ENCODE peak calls at places on chromosomes 1 and 21, in five cellular contexts. M is suprapubic skin; O is GM23338; H is SJCRH30; D is CD4-positive, alpha-beta memory T cell. U is an unnamed sample.

GRCh38 chr1:150619576-150620509 is 9.6 kb downstream of the ENSA start:
- DNase-seq in O (no peak), D (no peak), H (no peak), M (no peak), U (no peak)

GRCh38 chr1:146039844-146040194 is 18.3 kb upstream of the HJV start:
- DNase-seq in H (no peak), O (peak; percentile 34), M (no peak), D (no peak), U (no peak)

GRCh38 chr1:236123563-236123962 is 18.8 kb upstream of the GPR137B start:
- DNase-seq in D (no peak), H (no peak), M (no peak), O (no peak), U (no peak)

GRCh38 chr1:29975036-29975694 is 738.8 kb downstream of the PTPRU start:
- DNase-seq in O (peak; percentile 75), D (no peak), H (peak; percentile 34), M (no peak), U (no peak)

GRCh38 chr1:204102719-204103118 is 29.8 kb downstream of the SOX13 start:
- DNase-seq in M (no peak), H (no peak), O (no peak), D (no peak), U (no peak)

GRCh38 chr21:43196789-43197188 is 28.0 kb downstream of the CRYAA start:
- DNase-seq in O (no peak), M (peak; percentile 65), D (no peak), H (no peak), U (no peak)

GRCh38 chr1:113984710-113985109 is 5.4 kb downstream of the OLFML3 start:
- DNase-seq in O (no peak), M (no peak), H (peak; percentile 82), D (no peak), U (no peak)

GRCh38 chr21:46322351-46323226 is 1.1 kb downstream of the C21orf58 start:
- DNase-seq in M (no peak), O (peak; percentile 45), H (no peak), D (peak; percentile 5), U (no peak)

GRCh38 chr1:231750818-231751623 is 124.4 kb downstream of the DISC1 start:
- DNase-seq in M (no peak), H (no peak), O (no peak), D (no peak), U (no peak)

GRCh38 chr1:234544094-234544579 is 65.2 kb upstream of the TARBP1 start:
- DNase-seq in M (peak; percentile 84), H (peak; percentile 61), D (peak; percentile 15), O (no peak), U (no peak)
- H3K27ac ChIP-seq in M (peak overlapping the region; percentile 79), H (no peak overlapping the region), D (no peak overlapping the region), O (no peak overlapping the region), U (peak overlapping the region; percentile 37)

GRCh38 chr21:34715518-34715917 is 46.7 kb downstream of the CLIC6 start:
- DNase-seq in D (no peak), H (no peak), M (no peak), O (no peak), U (no peak)
- H3K4me1 ChIP-seq in D (no peaks in the 10 kb centered on the region), H (peaks cover 11% of the 10 kb centered on the region), M (no peaks in the 10 kb centered on the region), O (no peaks in the 10 kb centered on the region), U (no peaks in the 10 kb centered on the region)

GRCh38 chr1:78171736-78172590 is 126.2 kb downstream of the GIPC2 start:
- DNase-seq in H (no peak), D (no peak), M (no peak), O (no peak), U (no peak)
- H3K27ac ChIP-seq in H (no peak overlapping the region), D (no peak overlapping the region), M (no peak overlapping the region), O (no peak overlapping the region), U (no peak overlapping the region)

GRCh38 chr1:27000092-27000816 is 6.8 kb downstream of the TRNP1 start:
- DNase-seq in H (no peak), D (no peak), O (peak; percentile 72), M (no peak), U (no peak)

GRCh38 chr1:27001570-27002360 is 8.3 kb downstream of the TRNP1 start:
- DNase-seq in O (peak; percentile 40), D (no peak), H (peak; percentile 81), M (no peak), U (peak; percentile 84)

GRCh38 chr1:26999440-26999987 is 6.0 kb downstream of the TRNP1 start:
- DNase-seq in O (peak; percentile 99), H (peak; percentile 60), M (peak; percentile 76), D (no peak), U (peak; percentile 70)

GRCh38 chr1:26998319-26999300 is 5.1 kb downstream of the TRNP1 start:
- DNase-seq in M (peak; percentile 67), H (no peak), D (no peak), O (peak; percentile 26), U (no peak)

DNA sequence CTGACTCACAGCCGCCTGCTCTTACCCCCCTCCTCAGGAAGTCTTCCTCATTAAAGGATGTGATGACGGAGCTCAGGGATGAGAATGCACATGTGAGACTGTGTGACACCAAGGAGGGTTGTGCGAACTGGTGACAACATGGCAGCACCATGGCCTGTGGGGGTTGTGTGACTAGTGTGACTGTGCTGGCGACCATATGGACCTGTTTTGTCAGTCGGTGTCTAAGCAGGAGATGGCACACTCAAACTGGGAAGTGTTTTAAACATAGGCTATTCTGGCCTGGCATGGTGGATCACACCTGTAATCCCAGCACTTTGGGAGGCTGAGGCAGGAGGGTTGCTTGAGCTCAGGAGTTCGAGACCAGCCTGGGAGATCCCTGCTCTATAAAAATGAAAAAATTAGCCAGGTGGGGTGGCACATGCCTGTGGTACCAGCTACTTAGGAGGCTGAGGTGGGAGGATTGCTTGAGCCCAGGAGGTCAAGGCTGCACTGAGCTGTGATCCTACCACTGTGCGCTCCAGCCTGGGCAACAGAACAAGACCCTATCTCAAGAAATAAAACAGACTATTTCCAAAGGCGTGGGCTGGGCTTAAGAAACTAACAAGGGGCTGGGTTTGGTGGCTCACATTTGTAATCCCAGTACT is 7.4 kb downstream of the TRNP1 start:
- DNase-seq in M (no peak), H (no peak), O (peak; percentile 20), D (no peak), U (no peak)
- H3K4me1 ChIP-seq in M (peaks cover 87% of the 10 kb centered on the region), H (peaks cover 22% of the 10 kb centered on the region), O (peaks cover 83% of the 10 kb centered on the region), D (no peaks in the 10 kb centered on the region), U (peaks cover 78% of the 10 kb centered on the region)

U was measured in lower lobe of right lung.